ENCODE peak calls at places on chromosome 14, in seven cellular contexts. U is mesendoderm, N is H1, K is IMR-90, B is H9, W is mesenchymal stem cell, D is trophoblast cell. F is an unnamed sample.

GRCh38 chr14:47302121-47302520 is 373.3 kb downstream of the MDGA2 start:
- DNase-seq in U (peak), K (no peak), B (no peak), N (no peak), W (no peak), D (no peak), F (no peak)

GRCh38 chr14:37232907-37233481 is 35.3 kb downstream of the MIPOL1 start:
- DNase-seq in K (peak), N (no peak), W (peak), B (no peak), U (peak), D (peak), F (peak)

GRCh38 chr14:101004954-101005353 is 101.4 kb upstream of the RTL1 start:
- DNase-seq in D (no peak), B (no peak), N (no peak), U (no peak), K (peak), W (no peak), F (no peak)

GRCh38 chr14:101561897-101562490 is 699 bp downstream of the DIO3 start:
- DNase-seq in U (no peak), W (no peak), D (no peak), B (no peak), K (no peak), N (no peak), F (no peak)

GRCh38 chr14:52802597-52802996 is 11.2 kb upstream of the GNPNAT1 start:
- DNase-seq in D (no peak), K (peak), B (no peak), U (no peak), W (peak), N (no peak), F (no peak)

GRCh38 chr14:69101331-69101826 is 51.5 kb downstream of the DCAF5 start:
- DNase-seq in W (peak), B (no peak), K (peak), D (peak), U (peak), N (no peak), F (no peak)

GRCh38 chr14:89212386-89213235 is 204.4 kb downstream of the FOXN3 start:
- DNase-seq in N (no peak), B (no peak), K (no peak), U (no peak), D (no peak), W (no peak), F (no peak)

GRCh38 chr14:93665169-93665568 is 123.1 kb downstream of the PRIMA1 start:
- DNase-seq in U (no peak), K (no peak), W (no peak), D (no peak), N (no peak), B (no peak), F (no peak)

GRCh38 chr14:65281991-65282908 is 130.3 kb upstream of the FUT8 start:
- DNase-seq in B (peak), D (peak), U (peak), N (peak), W (peak), K (peak), F (peak)

GRCh38 chr14:96352708-96353107 is 10.4 kb downstream of the ATG2B start:
- DNase-seq in B (no peak), N (no peak), W (peak), K (peak), D (peak), U (no peak), F (no peak)

GRCh38 chr14:68363841-68364711 is 428.8 kb downstream of the ZFP36L1 start:
- DNase-seq in B (peak), N (peak), U (peak), W (peak), D (no peak), K (peak), F (peak)

GRCh38 chr14:35234007-35234406 is 58.2 kb upstream of the PSMA6 start:
- DNase-seq in K (peak), B (no peak), D (peak), W (peak), N (no peak), U (no peak), F (no peak)

GRCh38 chr14:72559227-72559626 is 334.7 kb downstream of the DPF3 start:
- DNase-seq in D (peak), B (no peak), N (no peak), K (no peak), U (peak), W (no peak), F (no peak)

GRCh38 chr14:21047378-21047781 is 5.2 kb downstream of the RNASE7 start:
- DNase-seq in U (no peak), N (no peak), K (no peak), D (peak), B (no peak), W (no peak), F (no peak)

GRCh38 chr14:101813171-101813759 is 51.8 kb downstream of the PPP2R5C start:
- DNase-seq in U (no peak), N (no peak), D (no peak), K (no peak), B (no peak), W (no peak), F (no peak)

GRCh38 chr14:77691259-77691658 is 16.6 kb downstream of the ALKBH1 start:
- DNase-seq in N (no peak), W (no peak), K (no peak), B (no peak), D (no peak), U (no peak), F (no peak)

GRCh38 chr14:94483071-94483451 is 7.1 kb upstream of the SERPINA9 start:
- DNase-seq in U (no peak), W (no peak), K (no peak), B (no peak), N (no peak), D (no peak), F (no peak)

GRCh38 chr14:100617715-100618693 is 30.8 kb upstream of the BEGAIN start:
- DNase-seq in U (no peak), K (no peak), B (no peak), N (no peak), D (no peak), W (no peak), F (no peak)

GRCh38 chr14:74459289-74459946 is 33.4 kb upstream of the SYNDIG1L start:
- DNase-seq in B (peak), N (peak), U (peak), K (peak), D (peak), W (peak), F (peak)

GRCh38 chr14:74457511-74457910 is 31.5 kb upstream of the SYNDIG1L start:
- DNase-seq in U (no peak), N (no peak), W (no peak), B (no peak), D (no peak), K (no peak), F (no peak)

GRCh38 chr14:74459981-74460380 is 33.1 kb downstream of the NPC2 start:
- DNase-seq in D (no peak), U (no peak), K (no peak), B (no peak), N (no peak), W (no peak), F (no peak)

GRCh38 chr14:74456684-74457083 is 30.7 kb upstream of the SYNDIG1L start:
- DNase-seq in U (no peak), W (no peak), D (no peak), N (no peak), B (no peak), K (no peak), F (no peak)
- H2BK120ac ChIP-seq in U (no peak), W (no peak), D (no peak), N (no peak), B (no peak), K (no peak), F (peak)

GRCh38 chr14:31057035-31057434 is 30.9 kb upstream of the STRN3 start:
- DNase-seq in U (no peak), W (no peak), D (no peak), N (no peak), K (no peak), B (no peak), F (no peak)
- H3K9ac ChIP-seq in U (no peak), W (no peak), D (no peak), N (no peak), K (no peak), B (no peak), F (no peak)

DNA sequence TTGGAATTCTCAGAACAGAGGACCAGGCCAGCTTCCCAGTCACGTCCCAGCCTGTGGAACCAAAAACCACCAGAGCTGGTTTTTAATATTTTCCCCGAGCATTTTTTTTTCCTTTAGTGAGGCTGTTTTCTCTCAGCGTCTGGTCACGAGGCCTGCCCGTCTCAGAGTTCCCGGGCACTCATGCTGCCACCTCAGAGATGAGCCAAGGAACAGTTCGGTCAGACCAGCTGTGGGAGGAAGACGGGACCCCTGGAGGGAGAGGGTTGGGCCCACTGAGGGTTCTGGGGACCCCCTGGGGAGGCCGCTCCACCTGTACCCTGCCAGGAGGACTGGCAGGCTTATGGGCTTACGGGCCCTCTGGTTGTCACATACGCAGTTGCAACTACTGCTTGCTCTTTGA is 39.9 kb downstream of the JDP2 start:
- DNase-seq in U (no peak), N (no peak), B (no peak), D (no peak), W (no peak), K (no peak), F (no peak)
- H3K27ac ChIP-seq in U (no peak), N (no peak), B (no peak), D (no peak), W (no peak), K (no peak), F (no peak)

GRCh38 chr14:98928418-98928817 is 343.6 kb downstream of the BCL11B start:
- DNase-seq in B (no peak), N (no peak), D (no peak), W (no peak), U (peak), K (no peak), F (no peak)
- H2BK120ac ChIP-seq in B (no peak), N (no peak), D (no peak), W (no peak), U (no peak), K (no peak), F (no peak)

GRCh38 chr14:99274346-99275221 is 2.6 kb upstream of the BCL11B start:
- DNase-seq in B (peak), N (peak), K (peak), D (peak), U (peak), W (peak), F (peak)
- H3K9ac ChIP-seq in B (no peak), N (no peak), K (no peak), D (peak), U (peak), W (no peak), F (peak)

F was measured in neuronal stem cell.